ENCODE peak calls at places on chromosomes 5 and 9, in nine cellular contexts. One of them, this sample, is unnamed.

GRCh38 chr5:60435808-60436207 is 264.2 kb downstream of the DEPDC1B start:
- DNase-seq in stomach: no peak
- DNase-seq in upper lobe of left lung: no peak
- DNase-seq in lower leg skin: no peak
- DNase-seq in gastrocnemius medialis: no peak
- DNase-seq in body of pancreas: no peak
- DNase-seq in HCT116: no peak
- DNase-seq in heart left ventricle: no peak
- DNase-seq in ovary: no peak
- DNase-seq in this sample: no peak

GRCh38 chr5:105687493-105687892 is 1983.2 kb downstream of the EFNA5 start:
- DNase-seq in HCT116: no peak
- DNase-seq in stomach: no peak
- DNase-seq in lower leg skin: no peak
- DNase-seq in heart left ventricle: no peak
- DNase-seq in body of pancreas: no peak
- DNase-seq in upper lobe of left lung: no peak
- DNase-seq in ovary: no peak
- DNase-seq in gastrocnemius medialis: no peak
- DNase-seq in this sample: no peak

GRCh38 chr9:77710965-77711657 is 63.0 kb upstream of the GNA14 start:
- DNase-seq in upper lobe of left lung: no peak
- DNase-seq in heart left ventricle: no peak
- DNase-seq in body of pancreas: no peak
- DNase-seq in lower leg skin: no peak
- DNase-seq in ovary: no peak
- DNase-seq in HCT116: no peak
- DNase-seq in gastrocnemius medialis: no peak
- DNase-seq in stomach: no peak
- DNase-seq in this sample: no peak

GRCh38 chr5:37769108-37769507 is 70.7 kb downstream of the GDNF start:
- DNase-seq in gastrocnemius medialis: no peak
- DNase-seq in HCT116: no peak
- DNase-seq in body of pancreas: no peak
- DNase-seq in ovary: no peak
- DNase-seq in lower leg skin: no peak
- DNase-seq in upper lobe of left lung: no peak
- DNase-seq in heart left ventricle: no peak
- DNase-seq in stomach: no peak
- DNase-seq in this sample: no peak

GRCh38 chr5:132342291-132343180 is 27.0 kb upstream of the SLC22A5 start:
- DNase-seq in upper lobe of left lung: no peak
- DNase-seq in lower leg skin: no peak
- DNase-seq in stomach: no peak
- DNase-seq in ovary: no peak
- DNase-seq in heart left ventricle: no peak
- DNase-seq in HCT116: no peak
- DNase-seq in body of pancreas: no peak
- DNase-seq in gastrocnemius medialis: no peak
- DNase-seq in this sample: no peak

GRCh38 chr5:155193483-155194107 is 180.0 kb downstream of the KIF4B start:
- DNase-seq in upper lobe of left lung: no peak
- DNase-seq in body of pancreas: no peak
- DNase-seq in lower leg skin: no peak
- DNase-seq in HCT116: no peak
- DNase-seq in heart left ventricle: peak
- DNase-seq in ovary: no peak
- DNase-seq in gastrocnemius medialis: no peak
- DNase-seq in stomach: no peak
- DNase-seq in this sample: no peak

GRCh38 chr9:137621131-137621757 is 2.4 kb downstream of the EHMT1 start:
- DNase-seq in gastrocnemius medialis: no peak
- DNase-seq in body of pancreas: no peak
- DNase-seq in ovary: no peak
- DNase-seq in stomach: no peak
- DNase-seq in upper lobe of left lung: no peak
- DNase-seq in HCT116: no peak
- DNase-seq in lower leg skin: no peak
- DNase-seq in heart left ventricle: no peak
- DNase-seq in this sample: no peak

GRCh38 chr5:54570923-54571322 is 53.4 kb downstream of the SNX18 start:
- DNase-seq in gastrocnemius medialis: no peak
- DNase-seq in lower leg skin: no peak
- DNase-seq in ovary: no peak
- DNase-seq in heart left ventricle: peak
- DNase-seq in stomach: no peak
- DNase-seq in HCT116: no peak
- DNase-seq in body of pancreas: no peak
- DNase-seq in upper lobe of left lung: no peak
- DNase-seq in this sample: no peak

GRCh38 chr5:169424956-169425318 is 124.0 kb upstream of the SLIT3 start:
- DNase-seq in body of pancreas: no peak
- DNase-seq in upper lobe of left lung: no peak
- DNase-seq in HCT116: no peak
- DNase-seq in ovary: no peak
- DNase-seq in gastrocnemius medialis: no peak
- DNase-seq in heart left ventricle: no peak
- DNase-seq in stomach: no peak
- DNase-seq in lower leg skin: no peak
- DNase-seq in this sample: no peak

GRCh38 chr5:55509768-55510522 is 24.8 kb downstream of the PLPP1 start:
- DNase-seq in upper lobe of left lung: no peak
- DNase-seq in stomach: no peak
- DNase-seq in HCT116: no peak
- DNase-seq in body of pancreas: no peak
- DNase-seq in gastrocnemius medialis: no peak
- DNase-seq in ovary: no peak
- DNase-seq in lower leg skin: no peak
- DNase-seq in heart left ventricle: no peak
- DNase-seq in this sample: no peak

GRCh38 chr9:93319992-93320490 is 131.4 kb upstream of the FAM120A start:
- DNase-seq in gastrocnemius medialis: no peak
- DNase-seq in lower leg skin: no peak
- DNase-seq in body of pancreas: no peak
- DNase-seq in HCT116: no peak
- DNase-seq in upper lobe of left lung: no peak
- DNase-seq in heart left ventricle: no peak
- DNase-seq in ovary: no peak
- DNase-seq in stomach: no peak
- DNase-seq in this sample: no peak

GRCh38 chr5:126780165-126780827 is 3.4 kb downstream of the LMNB1 start:
- DNase-seq in upper lobe of left lung: no peak
- DNase-seq in stomach: peak
- DNase-seq in gastrocnemius medialis: peak
- DNase-seq in HCT116: no peak
- DNase-seq in body of pancreas: peak
- DNase-seq in ovary: peak
- DNase-seq in lower leg skin: peak
- DNase-seq in heart left ventricle: no peak
- DNase-seq in this sample: peak

GRCh38 chr5:126777974-126778674 is 1.2 kb downstream of the LMNB1 start:
- DNase-seq in body of pancreas: peak
- DNase-seq in lower leg skin: peak
- DNase-seq in ovary: peak
- DNase-seq in gastrocnemius medialis: peak
- DNase-seq in HCT116: peak
- DNase-seq in upper lobe of left lung: peak
- DNase-seq in stomach: peak
- DNase-seq in heart left ventricle: peak
- DNase-seq in this sample: peak

GRCh38 chr5:126778675-126779403 is 1.9 kb downstream of the LMNB1 start:
- DNase-seq in heart left ventricle: no peak
- DNase-seq in body of pancreas: no peak
- DNase-seq in gastrocnemius medialis: no peak
- DNase-seq in upper lobe of left lung: no peak
- DNase-seq in ovary: no peak
- DNase-seq in HCT116: no peak
- DNase-seq in lower leg skin: no peak
- DNase-seq in stomach: no peak
- DNase-seq in this sample: no peak

GRCh38 chr5:126777257-126777973 is 479 bp downstream of the LMNB1 start:
- DNase-seq in heart left ventricle: peak
- DNase-seq in lower leg skin: peak
- DNase-seq in gastrocnemius medialis: peak
- DNase-seq in ovary: peak
- DNase-seq in body of pancreas: peak
- DNase-seq in HCT116: no peak
- DNase-seq in stomach: peak
- DNase-seq in upper lobe of left lung: peak
- DNase-seq in this sample: peak

GRCh38 chr5:126776499-126777256 is at the start of gene LMNB1:
- DNase-seq in stomach: peak
- DNase-seq in body of pancreas: peak
- DNase-seq in lower leg skin: peak
- DNase-seq in HCT116: peak
- DNase-seq in gastrocnemius medialis: peak
- DNase-seq in upper lobe of left lung: peak
- DNase-seq in ovary: peak
- DNase-seq in heart left ventricle: peak
- DNase-seq in this sample: peak
- TF ChIP-seq POLR2A in stomach: no peak
- TF ChIP-seq POLR2A in body of pancreas: peak
- TF ChIP-seq POLR2A in lower leg skin: no peak
- TF ChIP-seq POLR2A in HCT116: no peak
- TF ChIP-seq POLR2A in gastrocnemius medialis: peak
- TF ChIP-seq POLR2A in upper lobe of left lung: peak
- TF ChIP-seq POLR2A in ovary: no peak
- TF ChIP-seq POLR2A in heart left ventricle: peak
- TF ChIP-seq POLR2A in this sample: peak

GRCh38 chr5:180809403-180810209 is 7.0 kb upstream of the MGAT1 start:
- DNase-seq in HCT116: peak
- DNase-seq in ovary: peak
- DNase-seq in upper lobe of left lung: peak
- DNase-seq in body of pancreas: peak
- DNase-seq in lower leg skin: peak
- DNase-seq in stomach: peak
- DNase-seq in heart left ventricle: peak
- DNase-seq in gastrocnemius medialis: peak
- DNase-seq in this sample: peak

GRCh38 chr5:180808461-180809000 is 5.9 kb upstream of the MGAT1 start:
- DNase-seq in heart left ventricle: no peak
- DNase-seq in HCT116: no peak
- DNase-seq in gastrocnemius medialis: no peak
- DNase-seq in upper lobe of left lung: no peak
- DNase-seq in lower leg skin: no peak
- DNase-seq in body of pancreas: no peak
- DNase-seq in stomach: no peak
- DNase-seq in ovary: peak
- DNase-seq in this sample: no peak

GRCh38 chr5:180811012-180811622 is 8.5 kb upstream of the MGAT1 start:
- DNase-seq in upper lobe of left lung: no peak
- DNase-seq in lower leg skin: no peak
- DNase-seq in HCT116: no peak
- DNase-seq in stomach: no peak
- DNase-seq in gastrocnemius medialis: no peak
- DNase-seq in heart left ventricle: no peak
- DNase-seq in body of pancreas: no peak
- DNase-seq in ovary: peak
- DNase-seq in this sample: no peak

GRCh38 chr5:180811623-180812119 is 9.1 kb upstream of the MGAT1 start:
- DNase-seq in upper lobe of left lung: no peak
- DNase-seq in gastrocnemius medialis: no peak
- DNase-seq in body of pancreas: no peak
- DNase-seq in ovary: no peak
- DNase-seq in lower leg skin: no peak
- DNase-seq in heart left ventricle: no peak
- DNase-seq in stomach: no peak
- DNase-seq in HCT116: no peak
- DNase-seq in this sample: no peak

GRCh38 chr5:180810210-180811011 is 7.8 kb upstream of the MGAT1 start:
- DNase-seq in upper lobe of left lung: peak
- DNase-seq in body of pancreas: peak
- DNase-seq in heart left ventricle: peak
- DNase-seq in lower leg skin: peak
- DNase-seq in HCT116: peak
- DNase-seq in ovary: peak
- DNase-seq in gastrocnemius medialis: peak
- DNase-seq in stomach: peak
- DNase-seq in this sample: peak
- TF ChIP-seq POLR2A in upper lobe of left lung: peak
- TF ChIP-seq POLR2A in body of pancreas: peak
- TF ChIP-seq POLR2A in heart left ventricle: peak
- TF ChIP-seq POLR2A in lower leg skin: peak
- TF ChIP-seq POLR2A in HCT116: peak
- TF ChIP-seq POLR2A in ovary: peak
- TF ChIP-seq POLR2A in gastrocnemius medialis: peak
- TF ChIP-seq POLR2A in stomach: no peak
- TF ChIP-seq POLR2A in this sample: peak

GRCh38 chr9:36765468-36766341 is 193.0 kb downstream of the MELK start:
- DNase-seq in upper lobe of left lung: peak
- DNase-seq in ovary: peak
- DNase-seq in gastrocnemius medialis: peak
- DNase-seq in HCT116: peak
- DNase-seq in stomach: peak
- DNase-seq in lower leg skin: peak
- DNase-seq in heart left ventricle: peak
- DNase-seq in body of pancreas: peak
- DNase-seq in this sample: no peak
- TF ChIP-seq POLR2A in upper lobe of left lung: no peak
- TF ChIP-seq POLR2A in ovary: no peak
- TF ChIP-seq POLR2A in gastrocnemius medialis: no peak
- TF ChIP-seq POLR2A in HCT116: peak
- TF ChIP-seq POLR2A in stomach: no peak
- TF ChIP-seq POLR2A in lower leg skin: no peak
- TF ChIP-seq POLR2A in heart left ventricle: no peak
- TF ChIP-seq POLR2A in body of pancreas: peak
- TF ChIP-seq POLR2A in this sample: no peak

GRCh38 chr9:35758475-35759050 is 4.5 kb upstream of the MSMP start:
- DNase-seq in ovary: no peak
- DNase-seq in upper lobe of left lung: no peak
- DNase-seq in lower leg skin: no peak
- DNase-seq in heart left ventricle: no peak
- DNase-seq in gastrocnemius medialis: no peak
- DNase-seq in stomach: no peak
- DNase-seq in body of pancreas: no peak
- DNase-seq in HCT116: no peak
- DNase-seq in this sample: no peak

GRCh38 chr9:35757527-35758275 is 3.6 kb upstream of the MSMP start:
- DNase-seq in HCT116: no peak
- DNase-seq in gastrocnemius medialis: no peak
- DNase-seq in upper lobe of left lung: no peak
- DNase-seq in lower leg skin: no peak
- DNase-seq in body of pancreas: peak
- DNase-seq in ovary: no peak
- DNase-seq in stomach: no peak
- DNase-seq in heart left ventricle: peak
- DNase-seq in this sample: no peak

GRCh38 chr9:35755071-35755470 is 995 bp upstream of the MSMP start:
- DNase-seq in body of pancreas: no peak
- DNase-seq in upper lobe of left lung: no peak
- DNase-seq in HCT116: no peak
- DNase-seq in stomach: no peak
- DNase-seq in ovary: no peak
- DNase-seq in gastrocnemius medialis: no peak
- DNase-seq in heart left ventricle: no peak
- DNase-seq in lower leg skin: no peak
- DNase-seq in this sample: no peak

GRCh38 chr9:35756275-35756742 is 2.2 kb upstream of the MSMP start:
- DNase-seq in stomach: peak
- DNase-seq in HCT116: peak
- DNase-seq in upper lobe of left lung: peak
- DNase-seq in gastrocnemius medialis: no peak
- DNase-seq in ovary: peak
- DNase-seq in body of pancreas: peak
- DNase-seq in heart left ventricle: peak
- DNase-seq in lower leg skin: no peak
- DNase-seq in this sample: no peak

GRCh38 chr9:35756743-35757526 is 2.9 kb upstream of the MSMP start:
- DNase-seq in upper lobe of left lung: peak
- DNase-seq in stomach: peak
- DNase-seq in ovary: peak
- DNase-seq in lower leg skin: no peak
- DNase-seq in body of pancreas: peak
- DNase-seq in HCT116: peak
- DNase-seq in heart left ventricle: peak
- DNase-seq in gastrocnemius medialis: no peak
- DNase-seq in this sample: peak
- TF ChIP-seq POLR2A in upper lobe of left lung: peak
- TF ChIP-seq POLR2A in stomach: no peak
- TF ChIP-seq POLR2A in ovary: no peak
- TF ChIP-seq POLR2A in lower leg skin: no peak
- TF ChIP-seq POLR2A in body of pancreas: peak
- TF ChIP-seq POLR2A in HCT116: peak
- TF ChIP-seq POLR2A in heart left ventricle: no peak
- TF ChIP-seq POLR2A in gastrocnemius medialis: peak
- TF ChIP-seq POLR2A in this sample: no peak

This sample was measured in H54.